ENCODE peak calls at places on chromosome 9, in four cellular contexts. I, N, G and Y are unnamed samples.

GRCh38 chr9:72509635-72510034 is 11.8 kb upstream of the TMC1 start:
- DNase-seq in G (no peak), I (peak), N (no peak), Y (no peak)

GRCh38 chr9:96686638-96687335 is 31.7 kb upstream of the PRXL2C start:
- DNase-seq in N (no peak), I (no peak), G (no peak), Y (peak)

GRCh38 chr9:92292338-92293074 is 991 bp downstream of the IARS1 start:
- DNase-seq in G (peak), I (no peak), N (peak), Y (peak)

GRCh38 chr9:120348951-120349429 is 231.0 kb downstream of the CDK5RAP2 start:
- DNase-seq in I (no peak), N (peak), G (peak), Y (peak)

GRCh38 chr9:97397220-97397619 is 14.7 kb upstream of the TDRD7 start:
- DNase-seq in G (no peak), N (no peak), I (peak), Y (no peak)

GRCh38 chr9:69174645-69175487 is 789 bp downstream of the TJP2 start:
- DNase-seq in G (peak), N (peak), I (peak), Y (no peak)

GRCh38 chr9:124660341-124660801 is 110.7 kb downstream of the NR6A1 start:
- DNase-seq in N (peak), G (peak), I (peak), Y (peak)

GRCh38 chr9:4805519-4805918 is 12.8 kb downstream of the RCL1 start:
- DNase-seq in I (no peak), G (no peak), N (no peak), Y (no peak)

GRCh38 chr9:109143881-109144562 is 23.0 kb downstream of the FRRS1L start:
- DNase-seq in G (peak), N (peak), I (peak), Y (peak)

DNA sequence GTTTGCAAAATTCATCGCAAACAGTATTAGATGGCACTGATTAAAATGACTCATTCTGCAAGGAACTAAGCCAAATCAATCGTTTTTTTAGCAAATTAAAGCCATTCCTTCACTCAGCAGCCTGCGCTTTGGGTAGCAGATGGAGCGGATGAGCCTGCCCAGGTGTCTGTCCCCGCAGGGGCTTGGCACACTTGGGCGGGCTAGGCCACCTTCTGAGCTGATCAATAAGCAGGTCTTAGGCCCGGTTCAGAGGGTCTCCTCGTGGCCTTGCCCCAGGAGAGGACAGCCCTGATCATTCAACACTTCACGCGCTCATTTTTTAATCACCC is 78.0 kb upstream of the FCN1 start:
- DNase-seq in G (no peak), I (no peak), N (no peak), Y (no peak)
- TF ChIP-seq BHLHE40 in G (no peak), I (no peak), N (no peak), Y (no peak)

GRCh38 chr9:137613259-137613658 is 5.5 kb upstream of the EHMT1 start:
- DNase-seq in N (no peak), I (no peak), G (no peak), Y (no peak)

GRCh38 chr9:137612741-137613142 is 6.1 kb upstream of the EHMT1 start:
- DNase-seq in G (no peak), N (no peak), I (no peak), Y (no peak)

GRCh38 chr9:137613738-137614523 is 4.9 kb upstream of the EHMT1 start:
- DNase-seq in N (no peak), I (no peak), G (no peak), Y (no peak)

GRCh38 chr9:137611623-137612609 is 6.4 kb downstream of the ARRDC1 start:
- DNase-seq in I (no peak), G (peak), N (peak), Y (peak)

DNA sequence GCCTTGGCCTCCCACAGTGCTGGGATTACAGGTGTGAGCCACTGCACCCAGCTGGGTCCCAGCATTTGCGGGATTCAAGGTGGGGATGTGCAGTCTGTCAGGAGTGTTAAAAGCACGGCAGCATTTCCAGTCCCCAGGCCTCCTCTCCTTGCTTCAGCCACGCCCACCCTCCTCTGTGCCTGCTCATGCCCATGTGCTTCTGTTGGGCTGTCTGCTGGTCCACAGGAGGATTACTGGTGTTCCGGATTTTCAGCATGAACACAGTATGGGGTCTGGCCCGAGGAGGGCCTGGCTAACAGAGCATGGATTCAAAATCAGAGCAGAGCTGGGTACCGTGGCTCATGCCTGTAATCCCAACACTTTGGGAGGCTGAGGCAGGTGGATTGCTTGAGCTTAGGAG is 5.5 kb downstream of the ARRDC1 start:
- DNase-seq in I (no peak), N (no peak), G (no peak), Y (no peak)
- TF ChIP-seq MAX in I (no peak), N (no peak), G (no peak), Y (no peak)

DNA sequence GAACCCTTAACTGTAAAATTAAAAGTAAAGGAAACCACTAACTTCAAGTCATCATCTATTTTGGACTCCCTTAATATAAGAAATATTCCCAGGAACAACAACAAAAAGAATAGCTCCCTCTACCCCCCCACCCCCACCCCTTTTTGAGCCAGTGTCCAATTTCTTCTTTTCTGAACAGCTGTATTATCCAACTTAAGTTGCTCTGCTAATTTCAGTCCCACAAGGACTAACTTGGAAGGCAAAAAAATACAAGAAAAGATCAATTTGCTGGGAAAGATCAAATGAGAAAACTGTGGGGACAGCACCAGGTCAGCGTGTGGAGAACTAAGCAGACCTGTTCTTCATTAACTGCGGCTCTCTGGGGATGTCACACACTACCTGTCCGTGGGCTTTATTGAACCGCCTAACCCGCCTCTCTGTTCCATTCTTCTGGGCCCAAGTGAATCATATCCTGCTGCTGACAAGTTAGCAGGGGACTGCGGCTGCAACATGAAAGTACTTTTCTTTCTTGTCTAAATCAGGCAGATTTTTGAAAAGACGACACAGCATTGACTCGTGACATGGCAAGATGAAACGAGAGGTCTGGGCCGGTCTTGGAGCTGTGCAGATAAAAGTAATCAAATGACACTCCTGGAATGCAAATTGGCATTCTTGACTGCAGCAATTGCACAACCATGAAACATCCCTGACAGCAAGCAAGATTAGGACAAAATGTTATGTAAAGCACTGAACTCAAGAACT is 2.7 kb downstream of the BNC2 start:
- DNase-seq in I (no peak), G (no peak), N (peak), Y (no peak)
- TF ChIP-seq BHLHE40 in I (no peak), G (no peak), N (no peak), Y (no peak)

DNA sequence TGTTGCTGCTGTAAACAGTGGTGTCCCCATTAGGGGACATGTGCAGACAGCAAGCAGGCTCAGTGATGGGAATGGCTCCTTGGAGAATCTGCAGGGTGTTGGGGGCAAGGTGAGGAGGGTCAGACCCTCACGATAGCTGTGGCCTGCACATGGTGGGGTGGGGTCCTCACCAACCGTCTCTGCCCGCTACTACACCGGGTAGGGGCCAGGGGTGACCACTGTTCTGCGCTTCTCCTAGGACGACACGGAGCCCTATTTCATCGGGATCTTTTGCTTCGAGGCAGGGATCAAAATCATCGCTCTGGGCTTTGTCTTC is 4.9 kb downstream of the CACNA1B start:
- DNase-seq in G (no peak), I (no peak), N (no peak), Y (no peak)
- TF ChIP-seq MAX in G (no peak), I (no peak), N (no peak), Y (no peak)

DNA sequence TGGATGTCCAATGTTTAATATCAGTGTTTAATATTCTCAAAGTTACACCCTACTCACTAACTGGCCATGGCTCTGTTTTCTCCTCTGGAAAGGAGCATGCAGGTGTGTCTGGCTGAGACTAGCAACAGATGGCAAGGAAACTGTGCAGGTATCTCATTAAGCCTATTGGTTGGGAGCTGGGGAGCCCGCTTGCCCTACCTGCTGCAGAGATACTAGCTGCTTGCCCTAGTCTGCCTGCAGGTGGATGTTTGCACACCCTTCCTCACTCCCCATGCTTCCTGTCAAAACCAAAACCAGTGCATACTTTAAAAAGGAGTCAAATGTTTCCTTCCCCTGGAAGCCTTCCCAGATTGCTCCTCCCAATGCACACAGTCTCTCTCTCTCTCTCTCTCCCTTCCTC is 228.3 kb upstream of the RASEF start:
- DNase-seq in I (no peak), G (no peak), N (no peak), Y (no peak)
- TF ChIP-seq BHLHE40 in I (no peak), G (no peak), N (no peak), Y (no peak)